ENCODE peak calls at places on chromosome 13, in ten cellular contexts. Q is CD4-positive, alpha-beta memory T cell; O is left lung; I is mammary epithelial cell; Z is colonic mucosa; X is PC-3; C is tibial artery; Y is ascending aorta; V is psoas muscle; H is CD4-positive, alpha-beta T cell. F is an unnamed sample.

GRCh38 chr13:39422845-39423565 is 180.0 kb downstream of the LHFPL6 start:
- DNase-seq in C (no peak), H (no peak), Y (no peak), I (no peak), O (no peak), V (no peak), Z (no peak), X (no peak), Q (no peak), F (no peak)

GRCh38 chr13:42991892-42992584 is at the start of gene EPSTI1:
- DNase-seq in Q (peak), Z (peak), V (peak), H (peak), O (peak), X (peak), Y (peak), I (peak), C (peak), F (peak)

GRCh38 chr13:70544706-70545105 is 436.5 kb upstream of the KLHL1 start:
- DNase-seq in H (no peak), O (no peak), I (no peak), Z (no peak), V (no peak), Y (no peak), Q (no peak), X (no peak), C (no peak), F (no peak)

GRCh38 chr13:51453959-51454703 is 1.3 kb upstream of the INTS6 start:
- DNase-seq in C (peak), H (peak), I (peak), O (no peak), V (peak), X (peak), Z (peak), Q (peak), Y (peak), F (no peak)

GRCh38 chr13:105908581-105908980 is 626.9 kb downstream of the EFNB2 start:
- DNase-seq in X (no peak), Y (no peak), H (no peak), Q (no peak), I (no peak), O (no peak), V (no peak), Z (no peak), C (no peak), F (no peak)

GRCh38 chr13:41546372-41547252 is 89.3 kb downstream of the RGCC start:
- DNase-seq in X (peak), O (no peak), Y (no peak), C (no peak), Q (no peak), I (peak), Z (peak), H (no peak), V (no peak), F (no peak)

GRCh38 chr13:24693862-24694471 is 13.8 kb downstream of the ATP12A start:
- DNase-seq in O (no peak), Y (no peak), C (no peak), V (peak), Z (peak), H (no peak), Q (peak), I (peak), X (peak), F (no peak)

GRCh38 chr13:102122147-102122546 is 279.7 kb downstream of the FGF14 start:
- DNase-seq in Z (no peak), H (no peak), Q (no peak), X (no peak), I (no peak), C (no peak), O (no peak), V (no peak), Y (no peak), F (no peak)

GRCh38 chr13:78029891-78030290 is 111.3 kb upstream of the EDNRB start:
- DNase-seq in O (no peak), Q (no peak), X (no peak), Z (no peak), Y (no peak), H (no peak), I (no peak), C (no peak), V (no peak), F (no peak)

GRCh38 chr13:113724016-113724758 is 34.8 kb upstream of the TMEM255B start:
- DNase-seq in H (no peak), Q (no peak), V (no peak), Y (no peak), C (no peak), O (peak), I (no peak), Z (no peak), X (no peak), F (no peak)

GRCh38 chr13:113722921-113723320 is 36.1 kb upstream of the TMEM255B start:
- DNase-seq in C (no peak), V (no peak), O (peak), Y (no peak), Z (no peak), H (no peak), X (no peak), I (no peak), Q (no peak), F (no peak)

GRCh38 chr13:113726961-113727411 is 32.0 kb upstream of the TMEM255B start:
- DNase-seq in X (peak), I (peak), V (no peak), O (peak), Q (no peak), H (no peak), C (no peak), Z (no peak), Y (no peak), F (no peak)

GRCh38 chr13:113724780-113725315 is 34.2 kb upstream of the TMEM255B start:
- DNase-seq in V (peak), X (peak), Z (peak), H (peak), C (peak), Q (peak), O (peak), I (peak), Y (peak), F (peak)

DNA sequence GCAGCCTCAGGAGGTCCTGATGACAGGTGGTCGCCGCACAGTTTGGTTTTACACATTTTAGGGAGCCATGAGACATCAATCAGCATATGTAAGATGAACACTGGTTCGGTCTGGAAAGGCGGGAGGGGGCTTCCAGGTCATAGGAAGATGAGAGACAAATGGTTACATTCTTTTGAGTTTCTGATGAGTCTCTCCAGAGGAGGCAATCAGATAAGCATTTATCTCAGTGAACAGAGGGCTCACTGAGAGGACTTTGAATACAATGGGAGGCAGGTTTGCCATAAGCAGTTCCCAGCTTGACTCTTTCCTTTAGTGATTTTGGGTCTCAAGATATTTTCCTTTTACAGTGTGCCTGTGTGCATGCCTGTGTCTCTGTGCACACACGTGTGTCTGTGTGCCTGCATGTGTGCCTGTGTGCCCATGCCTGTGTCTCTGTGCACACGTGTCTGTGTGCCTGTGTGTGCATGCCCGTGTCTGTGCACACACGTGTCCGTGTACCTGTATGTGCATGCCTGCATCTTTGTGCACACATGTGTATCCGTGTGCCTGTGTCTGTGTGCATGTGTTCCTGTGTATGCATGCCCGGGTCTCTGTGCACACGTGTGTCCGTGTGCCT is 35.5 kb upstream of the TMEM255B start:
- DNase-seq in V (no peak), C (no peak), O (peak), Z (no peak), H (no peak), Q (no peak), X (no peak), I (no peak), Y (no peak), F (no peak)
- H3K27ac ChIP-seq in V (no peak), C (no peak), O (no peak), Z (no peak), H (no peak), Q (no peak), X (no peak), I (no peak), Y (no peak), F (no peak)

DNA sequence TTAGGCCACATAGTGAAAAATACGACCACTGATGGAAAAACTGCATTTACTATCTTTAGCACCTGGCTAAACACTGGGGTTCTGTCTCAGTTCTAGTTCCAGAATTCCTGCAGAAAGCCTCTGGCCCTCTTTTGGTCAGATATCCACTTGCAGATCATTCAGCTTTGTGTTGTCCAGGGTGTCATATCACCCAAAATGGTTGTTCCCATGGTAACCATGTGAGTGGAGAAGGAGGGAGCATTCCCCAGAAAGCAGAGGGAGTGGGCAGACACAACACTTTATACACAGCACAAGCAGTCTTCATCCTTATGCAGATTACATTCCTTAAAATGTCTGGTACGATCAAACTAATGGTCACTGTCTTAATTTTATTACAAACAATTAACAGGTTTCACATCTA is 73.5 kb downstream of the CAB39L start:
- DNase-seq in X (no peak), H (no peak), Q (no peak), I (no peak), O (no peak), C (no peak), V (no peak), Z (no peak), Y (no peak), F (no peak)
- H3K27ac ChIP-seq in X (no peak), H (no peak), Q (no peak), I (no peak), O (no peak), C (peak), V (no peak), Z (no peak), Y (no peak), F (no peak)

DNA sequence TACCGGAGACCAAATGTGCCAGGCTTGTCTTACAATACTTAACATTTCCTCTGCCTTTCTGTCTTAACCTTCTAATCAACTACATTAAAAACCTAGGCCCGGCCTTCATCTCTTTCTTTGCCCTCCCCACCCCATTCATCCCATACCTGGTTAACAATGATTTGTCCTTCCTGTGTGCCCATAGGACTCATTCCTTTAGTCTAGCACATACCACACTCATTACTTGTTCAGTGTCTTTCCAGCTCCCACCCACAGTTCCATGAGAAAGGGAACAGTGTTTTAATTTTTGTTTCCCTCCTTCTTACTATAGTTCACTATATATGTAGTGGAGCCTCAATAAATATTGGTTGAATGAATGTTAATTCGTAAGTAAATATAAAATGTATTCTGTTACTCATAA is 2.4 kb downstream of the CLN5 start:
- DNase-seq in Q (no peak), X (peak), Y (no peak), V (no peak), Z (no peak), C (no peak), I (peak), O (no peak), H (no peak), F (no peak)
- H3K27ac ChIP-seq in Q (no peak), X (no peak), Y (peak), V (no peak), Z (no peak), C (peak), I (peak), O (no peak), H (no peak), F (no peak)

DNA sequence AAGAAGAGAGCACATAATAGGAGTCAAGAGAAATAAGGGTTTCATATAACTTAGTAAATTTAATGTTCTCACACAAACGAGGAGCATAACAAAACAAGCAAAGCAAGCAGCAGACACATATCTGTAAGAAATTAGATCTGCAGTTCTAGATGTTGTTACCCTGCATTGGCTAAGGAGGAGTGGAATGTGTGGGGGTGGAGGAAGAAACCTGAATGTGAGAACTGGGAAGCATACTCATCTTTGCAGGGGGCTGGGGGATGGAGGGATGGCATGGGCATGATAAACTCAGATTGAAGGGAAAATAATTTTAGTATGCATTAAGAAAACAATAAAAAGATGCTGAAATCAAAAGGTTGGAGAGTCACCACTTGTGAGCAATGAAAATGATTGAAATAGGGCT is 255.0 kb downstream of the LIG4 start:
- DNase-seq in Y (no peak), O (no peak), I (no peak), C (no peak), H (no peak), X (no peak), V (no peak), Z (no peak), Q (no peak), F (no peak)
- H3K27ac ChIP-seq in Y (no peak), O (no peak), I (no peak), C (no peak), H (no peak), X (no peak), V (no peak), Z (no peak), Q (no peak), F (no peak)

GRCh38 chr13:113023694-113024430 is 54.8 kb downstream of the MCF2L start:
- DNase-seq in I (no peak), C (no peak), O (peak), Q (no peak), Z (no peak), H (no peak), Y (no peak), V (no peak), X (no peak), F (no peak)
- H3K27ac ChIP-seq in I (no peak), C (no peak), O (no peak), Q (no peak), Z (no peak), H (no peak), Y (no peak), V (no peak), X (no peak), F (no peak)